ENCODE peak calls at places on chromosomes 4 and X, in seven cellular contexts. X is SK-N-SH, F is H1, J is stomach, K is ovary, W is tibial nerve, Z is HepG2. B is an unnamed sample.

GRCh38 chrX:24377911-24378468 is 17.6 kb downstream of the SUPT20HL1 start:
- DNase-seq in W (no peak), F (peak; percentile 44), X (no peak), J (no peak), Z (no peak), K (no peak), B (no peak)

GRCh38 chrX:3638280-3638873 is 75.1 kb downstream of the PRKX start:
- DNase-seq in F (no peak), J (peak; percentile 53), X (peak; percentile 57), Z (peak; percentile 11), W (peak; percentile 29), K (peak; percentile 32), B (peak; percentile 44)

GRCh38 chrX:100407784-100408642 is 2.1 kb downstream of the PCDH19 start:
- DNase-seq in F (no peak), W (no peak), K (peak; percentile 16), J (no peak), Z (no peak), X (no peak), B (no peak)

GRCh38 chrX:13535371-13535770 is 34.0 kb upstream of the EGFL6 start:
- DNase-seq in W (no peak), X (no peak), F (no peak), K (no peak), Z (no peak), J (no peak), B (no peak)

GRCh38 chr4:77158487-77158861 is 1.5 kb downstream of the CCNG2 start:
- DNase-seq in X (no peak), Z (no peak), K (no peak), J (no peak), F (no peak), W (peak; percentile 22), B (no peak)

GRCh38 chr4:54658321-54659093 is 750 bp downstream of the KIT start:
- DNase-seq in Z (peak; percentile 14), K (peak; percentile 59), J (peak; percentile 59), F (no peak), W (peak; percentile 10), X (peak; percentile 78), B (peak; percentile 46)

GRCh38 chrX:65718538-65718937 is 51.1 kb downstream of the MSN start:
- DNase-seq in W (no peak), Z (no peak), X (no peak), J (no peak), F (no peak), K (no peak), B (no peak)

GRCh38 chrX:1657367-1658082 is 42.7 kb downstream of the ASMT start:
- DNase-seq in K (no peak), Z (no peak), J (no peak), X (no peak), W (no peak), F (no peak), B (peak; percentile 17)

GRCh38 chrX:15973941-15974340 is 119.3 kb upstream of the AP1S2 start:
- DNase-seq in Z (no peak), K (no peak), W (peak; percentile 29), X (no peak), F (no peak), J (no peak), B (no peak)

GRCh38 chrX:27251369-27251768 is 211.8 kb downstream of the PPP4R3C start:
- DNase-seq in K (no peak), F (no peak), X (no peak), W (no peak), Z (no peak), J (no peak), B (no peak)

GRCh38 chr4:182307746-182308145 is 64.5 kb downstream of the TENM3 start:
- DNase-seq in Z (no peak), X (no peak), K (no peak), J (no peak), F (no peak), W (peak; percentile 47), B (no peak)

GRCh38 chr4:2595436-2595835 is 59.0 kb downstream of the FAM193A start:
- DNase-seq in K (no peak), J (no peak), Z (no peak), W (no peak), F (no peak), X (peak; percentile 78), B (no peak)

GRCh38 chr4:118954246-118954645 is 65.6 kb downstream of the SYNPO2 start:
- DNase-seq in F (no peak), J (no peak), Z (no peak), K (no peak), W (no peak), X (no peak), B (no peak)

GRCh38 chrX:34638116-34638515 is 19.0 kb downstream of the TMEM47 start:
- DNase-seq in W (peak; percentile 32), F (no peak), Z (peak; percentile 1), J (no peak), K (no peak), X (peak; percentile 7), B (no peak)
- TF ChIP-seq CTCF in W (peak; percentile 54), F (peak; percentile 25), Z (no peak), J (no peak), K (no peak), X (peak; percentile 75), B (peak; percentile 41)

DNA sequence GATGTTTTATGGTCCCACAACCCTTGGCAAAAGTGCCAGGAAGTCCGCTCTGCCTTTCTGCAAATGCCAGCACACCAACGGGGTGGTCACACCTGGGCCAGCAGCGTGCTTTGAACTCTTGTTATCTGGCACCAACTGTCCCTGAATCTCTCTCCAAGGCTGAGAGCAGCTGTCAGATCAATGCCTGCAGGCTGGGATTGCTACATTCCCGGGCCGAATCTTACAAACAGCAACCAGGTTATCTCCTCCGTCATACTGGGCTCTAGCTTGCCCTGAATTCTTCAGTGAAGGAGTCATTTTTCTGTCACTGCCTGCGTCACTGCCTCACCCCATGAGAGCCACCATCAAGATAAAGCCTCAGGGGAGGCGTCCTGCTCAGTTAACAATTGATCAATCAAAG is 329.3 kb upstream of the PPARGC1A start:
- DNase-seq in X (no peak), J (no peak), K (no peak), F (no peak), W (no peak), Z (no peak), B (no peak)
- TF ChIP-seq EP300 in X (no peak), J (no peak), K (no peak), F (no peak), W (no peak), Z (no peak), B (no peak)

DNA sequence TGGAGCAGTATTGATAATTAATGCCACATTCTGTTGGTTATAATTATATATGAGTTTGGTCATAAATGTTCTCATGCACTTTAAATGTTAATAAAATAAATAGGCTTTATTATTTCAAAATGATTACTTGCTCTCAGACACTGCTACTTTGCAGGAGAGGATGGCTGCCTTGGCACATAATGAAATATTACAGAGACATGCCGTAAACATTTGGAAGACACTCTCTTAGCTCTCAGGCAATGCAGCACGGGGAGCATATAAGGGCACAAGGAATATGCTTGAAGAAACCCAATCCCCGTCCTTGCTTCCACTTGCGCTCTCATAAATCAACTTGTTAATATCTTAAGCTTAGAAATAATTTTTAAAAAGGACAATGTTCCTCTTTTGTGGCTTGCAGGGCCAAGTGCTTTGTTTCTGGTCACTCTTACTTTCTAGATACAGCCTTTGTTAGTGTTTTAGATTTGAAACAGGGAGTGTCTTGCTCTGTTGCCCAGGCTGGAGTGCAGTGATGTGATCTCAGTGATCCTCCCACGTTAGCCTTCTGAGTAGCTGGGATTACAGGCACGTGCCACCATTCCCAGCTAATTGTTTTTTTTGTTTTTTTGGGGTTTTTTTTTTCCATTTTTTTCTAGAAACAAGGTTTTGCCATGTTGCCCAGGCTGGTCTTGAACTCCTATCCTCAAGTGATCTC is 445.0 kb downstream of the SPRY1 start:
- DNase-seq in J (no peak), K (no peak), F (no peak), Z (no peak), X (no peak), W (no peak), B (no peak)
- TF ChIP-seq CTCF in J (no peak), K (no peak), F (no peak), Z (no peak), X (no peak), W (no peak), B (no peak)

GRCh38 chr4:7717946-7718490 is 221.6 kb downstream of the AFAP1 start:
- DNase-seq in F (no peak), W (no peak), Z (no peak), X (no peak), J (no peak), K (no peak), B (no peak)

GRCh38 chr4:7719354-7720174 is 220.1 kb downstream of the AFAP1 start:
- DNase-seq in X (peak; percentile 96), J (peak; percentile 49), F (peak; percentile 25), W (peak; percentile 56), Z (peak; percentile 29), K (peak; percentile 83), B (peak; percentile 50)

GRCh38 chr4:7715251-7716014 is 224.2 kb downstream of the AFAP1 start:
- DNase-seq in Z (no peak), F (no peak), W (no peak), K (no peak), J (no peak), X (no peak), B (no peak)

GRCh38 chr4:7716322-7716721 is 223.3 kb downstream of the AFAP1 start:
- DNase-seq in W (no peak), Z (no peak), F (no peak), X (no peak), J (no peak), K (no peak), B (no peak)

GRCh38 chr4:7717161-7717560 is 222.5 kb downstream of the AFAP1 start:
- DNase-seq in X (no peak), Z (no peak), W (no peak), K (no peak), J (no peak), F (no peak), B (no peak)
- TF ChIP-seq EP300 in X (no peak), Z (no peak), W (no peak), K (no peak), J (no peak), F (no peak), B (no peak)

DNA sequence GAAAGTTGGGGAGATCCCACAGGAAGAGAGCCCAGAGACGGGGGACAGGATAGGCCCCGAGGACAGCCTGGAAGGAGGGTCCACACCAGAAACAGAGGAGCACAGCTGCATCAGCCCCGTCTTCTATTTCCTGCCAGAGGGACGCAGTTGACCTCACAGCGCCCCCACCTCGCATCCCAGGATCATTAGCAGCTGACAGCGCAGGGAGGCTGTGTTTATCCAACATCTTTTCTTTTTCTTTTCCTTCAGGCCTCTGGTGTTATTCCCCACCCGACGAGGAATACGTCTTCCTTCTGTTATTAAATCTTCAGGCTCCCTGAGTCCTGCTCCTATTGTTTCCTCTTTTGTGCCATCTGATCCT is 75.4 kb downstream of the DCHS2 start:
- DNase-seq in Z (peak; percentile 10), W (no peak), K (peak; percentile 42), X (peak; percentile 4), F (no peak), J (no peak), B (peak; percentile 20)
- TF ChIP-seq CTCF in Z (peak; percentile 55), W (no peak), K (no peak), X (peak; percentile 14), F (peak; percentile 47), J (no peak), B (no peak)

GRCh38 chr4:45036677-45037076 is 310.3 kb upstream of the GNPDA2 start:
- DNase-seq in W (no peak), X (no peak), F (no peak), J (no peak), Z (no peak), K (no peak), B (no peak)
- TF ChIP-seq EP300 in W (no peak), X (no peak), F (no peak), J (no peak), Z (no peak), K (no peak), B (no peak)

GRCh38 chr4:90419124-90419711 is 292.0 kb downstream of the CCSER1 start:
- DNase-seq in X (peak; percentile 52), F (no peak), J (no peak), W (no peak), Z (peak; percentile 16), K (no peak), B (no peak)
- TF ChIP-seq CTCF in X (peak; percentile 77), F (peak; percentile 62), J (no peak), W (peak; percentile 33), Z (peak; percentile 65), K (no peak), B (peak; percentile 49)

B was measured in transverse colon.